ENCODE peak calls at places on chromosomes 3 and 15, in four cellular contexts. X is NCI-H1930, H is anterior cingulate cortex, O is AG04450. Y is an unnamed sample.

GRCh38 chr3:16667633-16668032 is 62.4 kb upstream of the DAZL start:
- DNase-seq in O (no peak), X (no peak), H (no peak), Y (no peak)

GRCh38 chr3:126356373-126357298 is 572 bp downstream of the KLF15 start:
- DNase-seq in O (no peak), H (no peak), X (no peak), Y (no peak)

GRCh38 chr3:195854628-195855300 is 43.0 kb upstream of the MUC4 start:
- DNase-seq in X (no peak), O (no peak), H (no peak), Y (no peak)

GRCh38 chr15:49464513-49464912 is 41.5 kb downstream of the FGF7 start:
- DNase-seq in H (no peak), O (no peak), X (no peak), Y (no peak)

GRCh38 chr3:155185623-155186022 is 105.5 kb downstream of the MME start:
- DNase-seq in X (no peak), O (peak; percentile 32), H (no peak), Y (no peak)

GRCh38 chr3:105960381-105960780 is 91.6 kb upstream of the CBLB start:
- DNase-seq in X (no peak), H (no peak), O (no peak), Y (no peak)

GRCh38 chr15:61301701-61302100 is 72.6 kb upstream of the RORA start:
- DNase-seq in H (no peak), O (no peak), X (no peak), Y (no peak)

GRCh38 chr3:15292765-15293522 is 39.4 kb downstream of the SH3BP5 start:
- DNase-seq in H (no peak), X (no peak), O (no peak), Y (no peak)

GRCh38 chr3:139522421-139522820 is 17.1 kb downstream of the RBP1 start:
- DNase-seq in X (no peak), H (no peak), O (no peak), Y (no peak)

GRCh38 chr3:186406669-186407635 is 44.9 kb upstream of the DGKG start:
- DNase-seq in H (peak; percentile 10), X (no peak), O (no peak), Y (no peak)

GRCh38 chr3:81888822-81889557 is 127.5 kb upstream of the GBE1 start:
- DNase-seq in X (no peak), H (no peak), O (no peak), Y (no peak)

GRCh38 chr3:113953677-113954076 is 5.9 kb downstream of the ZDHHC23 start:
- DNase-seq in H (no peak), O (no peak), X (no peak), Y (no peak)

GRCh38 chr3:29515451-29515850 is 234.6 kb downstream of the RBMS3 start:
- DNase-seq in H (no peak), X (no peak), O (no peak), Y (no peak)

GRCh38 chr3:196292281-196292923 is 4.9 kb upstream of the PCYT1A start:
- DNase-seq in X (no peak), H (no peak), O (no peak), Y (no peak)

GRCh38 chr3:62632510-62633294 is 242.5 kb downstream of the CADPS start:
- DNase-seq in X (peak; percentile 24), H (no peak), O (no peak), Y (no peak)

GRCh38 chr3:190673157-190673556 is 159.3 kb downstream of the IL1RAP start:
- DNase-seq in O (no peak), H (no peak), X (no peak), Y (no peak)

GRCh38 chr3:49397470-49397869 is 14.3 kb downstream of the RHOA start:
- DNase-seq in X (no peak), O (no peak), H (peak; percentile 7), Y (no peak)

GRCh38 chr15:71083349-71083748 is 31.9 kb upstream of the THSD4 start:
- DNase-seq in X (no peak), H (no peak), O (no peak), Y (no peak)

GRCh38 chr15:56459096-56459495 is 5.8 kb downstream of the MNS1 start:
- DNase-seq in H (no peak), X (no peak), O (no peak), Y (no peak)

GRCh38 chr3:58526124-58526957 is 10.6 kb downstream of the ACOX2 start:
- DNase-seq in X (no peak), H (no peak), O (peak; percentile 72), Y (no peak)

GRCh38 chr3:57331078-57331477 is 38.6 kb upstream of the ASB14 start:
- DNase-seq in O (no peak), H (no peak), X (peak; percentile 45), Y (peak; percentile 37)

GRCh38 chr3:101414121-101414520 is 93.7 kb upstream of the IMPG2 start:
- DNase-seq in O (no peak), X (no peak), H (no peak), Y (peak; percentile 63)

GRCh38 chr3:29282431-29283296 is 1.8 kb downstream of the RBMS3 start:
- DNase-seq in X (no peak), O (no peak), H (no peak), Y (no peak)

GRCh38 chr3:10982782-10983181 is 9.8 kb upstream of the SLC6A1 start:
- DNase-seq in X (no peak), H (no peak), O (no peak), Y (no peak)

GRCh38 chr3:13314877-13315276 is 105.2 kb downstream of the NUP210 start:
- DNase-seq in X (no peak), H (no peak), O (no peak), Y (no peak)

GRCh38 chr3:13822042-13822441 is 57.8 kb downstream of the WNT7A start:
- DNase-seq in X (no peak), O (no peak), H (no peak), Y (no peak)

GRCh38 chr3:125240496-125240895 is 27.9 kb upstream of the SLC12A8 start:
- DNase-seq in H (no peak), O (no peak), X (no peak), Y (no peak)

GRCh38 chr3:65020780-65021179 is 333.0 kb upstream of the ADAMTS9 start:
- DNase-seq in X (no peak), H (no peak), O (no peak), Y (no peak)

GRCh38 chr3:187629711-187630110 is 40.5 kb downstream of the SST start:
- DNase-seq in X (no peak), O (no peak), H (peak; percentile 1), Y (no peak)

GRCh38 chr3:138284079-138284478 is 45.6 kb downstream of the NME9 start:
- DNase-seq in O (no peak), H (no peak), X (no peak), Y (no peak)

GRCh38 chr15:101337976-101338375 is 42.9 kb upstream of the SNRPA1 start:
- DNase-seq in O (no peak), X (no peak), H (no peak), Y (no peak)

GRCh38 chr3:136296960-136297359 is 46.8 kb downstream of the PCCB start:
- DNase-seq in H (no peak), X (no peak), O (no peak), Y (no peak)

GRCh38 chr3:13879946-13880810 is at the start of gene WNT7A:
- DNase-seq in O (no peak), H (peak; percentile 68), X (peak; percentile 31), Y (no peak)

Y was measured in NCI-H774.